ENCODE peak calls at places on chromosomes 5 and 9, in six cellular contexts. Z is DMS153, Y is T47D, E is A172, V is mucosa of gallbladder, K is posterior vena cava. A is an unnamed sample.

GRCh38 chr5:31827862-31828261 is 188.9 kb downstream of the PDZD2 start:
- DNase-seq in Z (no peak), Y (no peak), E (no peak), V (no peak), K (no peak), A (no peak)

GRCh38 chr5:112689510-112689909 is 48.2 kb upstream of the APC start:
- DNase-seq in Z (no peak), Y (no peak), E (peak; percentile 55), V (no peak), K (no peak), A (no peak)

GRCh38 chr5:54766748-54767147 is 218.6 kb downstream of the ESM1 start:
- DNase-seq in Z (no peak), Y (no peak), E (no peak), V (no peak), K (no peak), A (no peak)

GRCh38 chr9:7676757-7677156 is 122.8 kb downstream of the DMAC1 start:
- DNase-seq in Z (peak; percentile 80), Y (no peak), E (no peak), V (no peak), K (no peak), A (no peak)

GRCh38 chr5:128358826-128359225 is 179.2 kb downstream of the FBN2 start:
- DNase-seq in Z (no peak), Y (no peak), E (no peak), V (no peak), K (no peak), A (no peak)

GRCh38 chr5:157819502-157820125 is 39.3 kb downstream of the CLINT1 start:
- DNase-seq in Z (no peak), Y (no peak), E (no peak), V (no peak), K (no peak), A (no peak)

GRCh38 chr9:78316151-78316892 is 19.4 kb downstream of the PSAT1 start:
- DNase-seq in Z (no peak), Y (no peak), E (no peak), V (no peak), K (no peak), A (no peak)

GRCh38 chr5:79173626-79174025 is 62.0 kb downstream of the BHMT start:
- DNase-seq in Z (peak; percentile 22), Y (peak; percentile 56), E (no peak), V (no peak), K (no peak), A (no peak)

GRCh38 chr9:95071925-95072324 is 245.6 kb downstream of the FANCC start:
- DNase-seq in Z (no peak), Y (no peak), E (no peak), V (no peak), K (no peak), A (no peak)

GRCh38 chr5:2298746-2299145 is 416.0 kb upstream of the IRX4 start:
- DNase-seq in Z (peak; percentile 14), Y (no peak), E (no peak), V (no peak), K (no peak), A (no peak)

GRCh38 chr9:107545036-107545435 is 55.5 kb upstream of the KLF4 start:
- DNase-seq in Z (no peak), Y (no peak), E (no peak), V (no peak), K (no peak), A (no peak)

GRCh38 chr5:124692950-124693349 is 53.5 kb downstream of the ZNF608 start:
- DNase-seq in Z (no peak), Y (no peak), E (no peak), V (no peak), K (no peak), A (no peak)

GRCh38 chr9:22036866-22037626 is 27.9 kb upstream of the CDKN2B start:
- DNase-seq in Z (no peak), Y (no peak), E (no peak), V (no peak), K (no peak), A (no peak)

GRCh38 chr9:91758491-91758981 is 191.5 kb downstream of the ROR2 start:
- DNase-seq in Z (peak; percentile 7), Y (peak; percentile 35), E (peak; percentile 38), V (no peak), K (no peak), A (peak; percentile 17)

GRCh38 chr9:70947086-70947485 is 174.3 kb downstream of the TRPM3 start:
- DNase-seq in Z (no peak), Y (no peak), E (peak; percentile 18), V (no peak), K (no peak), A (no peak)

GRCh38 chr5:179801304-179802206 is 5.1 kb downstream of the MGAT4B start:
- DNase-seq in Z (no peak), Y (no peak), E (no peak), V (peak; percentile 76), K (peak; percentile 92), A (peak; percentile 62)

GRCh38 chr5:31854181-31854624 is 215.3 kb downstream of the PDZD2 start:
- DNase-seq in Z (no peak), Y (no peak), E (peak; percentile 57), V (no peak), K (no peak), A (no peak)

GRCh38 chr9:16171851-16172250 is 619.0 kb downstream of the CCDC171 start:
- DNase-seq in Z (no peak), Y (no peak), E (no peak), V (no peak), K (no peak), A (no peak)